ENCODE peak calls at places on chromosome 3, in ten cellular contexts. One of them, this sample, is unnamed.
A peak's percentile ranks its signal among the peaks of the same experiment; 100 is the strongest.

GRCh38 chr3:178206554-178206953 is 329.7 kb upstream of the KCNMB2 start:
- DNase-seq in fibroblast of lung: no peak
- DNase-seq in testis: no peak
- DNase-seq in left lung: no peak
- DNase-seq in body of pancreas: no peak
- DNase-seq in stomach: no peak
- DNase-seq in cardiac muscle cell: no peak
- DNase-seq in MM.1S: no peak
- DNase-seq in spleen: no peak
- DNase-seq in IMR-90: no peak
- DNase-seq in this sample: no peak

GRCh38 chr3:21703291-21703690 is 47.7 kb downstream of the ZNF385D start:
- DNase-seq in fibroblast of lung: no peak
- DNase-seq in testis: no peak
- DNase-seq in left lung: no peak
- DNase-seq in body of pancreas: no peak
- DNase-seq in stomach: no peak
- DNase-seq in cardiac muscle cell: no peak
- DNase-seq in MM.1S: no peak
- DNase-seq in spleen: no peak
- DNase-seq in IMR-90: no peak
- DNase-seq in this sample: no peak

GRCh38 chr3:158483701-158484100 is 87.3 kb upstream of the MLF1 start:
- DNase-seq in fibroblast of lung: no peak
- DNase-seq in testis: no peak
- DNase-seq in left lung: no peak
- DNase-seq in body of pancreas: no peak
- DNase-seq in stomach: no peak
- DNase-seq in cardiac muscle cell: no peak
- DNase-seq in MM.1S: no peak
- DNase-seq in spleen: no peak
- DNase-seq in IMR-90: no peak
- DNase-seq in this sample: peak; percentile 51

GRCh38 chr3:9028134-9028533 is 64.9 kb upstream of the RAD18 start:
- DNase-seq in fibroblast of lung: peak; percentile 77
- DNase-seq in testis: peak; percentile 94
- DNase-seq in left lung: peak; percentile 83
- DNase-seq in body of pancreas: peak; percentile 91
- DNase-seq in stomach: peak; percentile 96
- DNase-seq in cardiac muscle cell: peak; percentile 91
- DNase-seq in MM.1S: no peak
- DNase-seq in spleen: no peak
- DNase-seq in IMR-90: peak; percentile 35
- DNase-seq in this sample: peak; percentile 77

GRCh38 chr3:173685471-173685870 is 287.9 kb downstream of the NLGN1 start:
- DNase-seq in fibroblast of lung: no peak
- DNase-seq in testis: no peak
- DNase-seq in left lung: no peak
- DNase-seq in body of pancreas: no peak
- DNase-seq in stomach: no peak
- DNase-seq in cardiac muscle cell: no peak
- DNase-seq in MM.1S: no peak
- DNase-seq in spleen: no peak
- DNase-seq in IMR-90: no peak
- DNase-seq in this sample: no peak

GRCh38 chr3:53643757-53644156 is 149.3 kb downstream of the CACNA1D start:
- DNase-seq in fibroblast of lung: no peak
- DNase-seq in testis: no peak
- DNase-seq in left lung: no peak
- DNase-seq in body of pancreas: no peak
- DNase-seq in stomach: no peak
- DNase-seq in cardiac muscle cell: no peak
- DNase-seq in MM.1S: no peak
- DNase-seq in spleen: no peak
- DNase-seq in IMR-90: no peak
- DNase-seq in this sample: no peak

GRCh38 chr3:188234172-188234571 is 80.2 kb downstream of the LPP start:
- DNase-seq in fibroblast of lung: peak; percentile 86
- DNase-seq in testis: no peak
- DNase-seq in left lung: no peak
- DNase-seq in body of pancreas: no peak
- DNase-seq in stomach: no peak
- DNase-seq in cardiac muscle cell: no peak
- DNase-seq in MM.1S: no peak
- DNase-seq in spleen: no peak
- DNase-seq in IMR-90: peak; percentile 76
- DNase-seq in this sample: no peak

GRCh38 chr3:71926242-71926560 is 141.3 kb upstream of the PROK2 start:
- DNase-seq in fibroblast of lung: peak; percentile 12
- DNase-seq in testis: no peak
- DNase-seq in left lung: no peak
- DNase-seq in body of pancreas: peak; percentile 60
- DNase-seq in stomach: peak; percentile 51
- DNase-seq in cardiac muscle cell: peak; percentile 12
- DNase-seq in MM.1S: peak; percentile 39
- DNase-seq in spleen: no peak
- DNase-seq in IMR-90: peak; percentile 2
- DNase-seq in this sample: no peak

GRCh38 chr3:8458711-8459110 is 42.9 kb upstream of the LMCD1 start:
- DNase-seq in fibroblast of lung: peak; percentile 98
- DNase-seq in testis: no peak
- DNase-seq in left lung: peak; percentile 60
- DNase-seq in body of pancreas: no peak
- DNase-seq in stomach: no peak
- DNase-seq in cardiac muscle cell: peak; percentile 68
- DNase-seq in MM.1S: no peak
- DNase-seq in spleen: no peak
- DNase-seq in IMR-90: peak; percentile 95
- DNase-seq in this sample: no peak

GRCh38 chr3:127392146-127392470 is 104.3 kb upstream of the PRR20G start:
- DNase-seq in fibroblast of lung: no peak
- DNase-seq in testis: no peak
- DNase-seq in left lung: no peak
- DNase-seq in body of pancreas: no peak
- DNase-seq in stomach: no peak
- DNase-seq in cardiac muscle cell: no peak
- DNase-seq in MM.1S: no peak
- DNase-seq in spleen: peak; percentile 41
- DNase-seq in IMR-90: no peak
- DNase-seq in this sample: no peak

GRCh38 chr3:146701246-146701645 is 96.1 kb upstream of the PLSCR5 start:
- DNase-seq in fibroblast of lung: no peak
- DNase-seq in testis: no peak
- DNase-seq in left lung: no peak
- DNase-seq in body of pancreas: no peak
- DNase-seq in stomach: no peak
- DNase-seq in cardiac muscle cell: no peak
- DNase-seq in MM.1S: no peak
- DNase-seq in spleen: no peak
- DNase-seq in IMR-90: no peak
- DNase-seq in this sample: no peak

GRCh38 chr3:188940213-188940914 is 231.4 kb upstream of the TPRG1 start:
- DNase-seq in fibroblast of lung: no peak
- DNase-seq in testis: peak; percentile 46
- DNase-seq in left lung: no peak
- DNase-seq in body of pancreas: no peak
- DNase-seq in stomach: no peak
- DNase-seq in cardiac muscle cell: peak; percentile 52
- DNase-seq in MM.1S: no peak
- DNase-seq in spleen: no peak
- DNase-seq in IMR-90: no peak
- DNase-seq in this sample: no peak

GRCh38 chr3:133930341-133930933 is 34.8 kb upstream of the RAB6B start:
- DNase-seq in fibroblast of lung: peak; percentile 70
- DNase-seq in testis: peak; percentile 53
- DNase-seq in left lung: no peak
- DNase-seq in body of pancreas: no peak
- DNase-seq in stomach: no peak
- DNase-seq in cardiac muscle cell: peak; percentile 89
- DNase-seq in MM.1S: peak; percentile 46
- DNase-seq in spleen: peak; percentile 17
- DNase-seq in IMR-90: peak; percentile 81
- DNase-seq in this sample: peak; percentile 51
- TF ChIP-seq CTCF in fibroblast of lung: peak; percentile 87
- TF ChIP-seq CTCF in testis: peak; percentile 66
- TF ChIP-seq CTCF in left lung: peak; percentile 38
- TF ChIP-seq CTCF in body of pancreas: no peak
- TF ChIP-seq CTCF in stomach: no peak
- TF ChIP-seq CTCF in cardiac muscle cell: peak; percentile 76
- TF ChIP-seq CTCF in MM.1S: peak; percentile 52
- TF ChIP-seq CTCF in spleen: peak; percentile 51
- TF ChIP-seq CTCF in IMR-90: peak; percentile 89
- TF ChIP-seq CTCF in this sample: peak; percentile 84

GRCh38 chr3:172209333-172210321 is 170.2 kb downstream of the FNDC3B start:
- DNase-seq in fibroblast of lung: peak; percentile 22
- DNase-seq in testis: no peak
- DNase-seq in left lung: no peak
- DNase-seq in body of pancreas: peak; percentile 81
- DNase-seq in stomach: peak; percentile 80
- DNase-seq in cardiac muscle cell: no peak
- DNase-seq in MM.1S: no peak
- DNase-seq in spleen: peak; percentile 74
- DNase-seq in IMR-90: no peak
- DNase-seq in this sample: no peak

GRCh38 chr3:172211123-172211522 is 171.7 kb downstream of the FNDC3B start:
- DNase-seq in fibroblast of lung: no peak
- DNase-seq in testis: no peak
- DNase-seq in left lung: no peak
- DNase-seq in body of pancreas: no peak
- DNase-seq in stomach: no peak
- DNase-seq in cardiac muscle cell: no peak
- DNase-seq in MM.1S: no peak
- DNase-seq in spleen: no peak
- DNase-seq in IMR-90: peak; percentile 25
- DNase-seq in this sample: no peak

GRCh38 chr3:172208586-172209332 is 169.4 kb downstream of the FNDC3B start:
- DNase-seq in fibroblast of lung: peak; percentile 56
- DNase-seq in testis: no peak
- DNase-seq in left lung: no peak
- DNase-seq in body of pancreas: peak; percentile 13
- DNase-seq in stomach: no peak
- DNase-seq in cardiac muscle cell: no peak
- DNase-seq in MM.1S: no peak
- DNase-seq in spleen: peak; percentile 73
- DNase-seq in IMR-90: peak; percentile 28
- DNase-seq in this sample: no peak

GRCh38 chr3:172213168-172213567 is 173.8 kb downstream of the FNDC3B start:
- DNase-seq in fibroblast of lung: peak; percentile 89
- DNase-seq in testis: no peak
- DNase-seq in left lung: no peak
- DNase-seq in body of pancreas: no peak
- DNase-seq in stomach: no peak
- DNase-seq in cardiac muscle cell: peak; percentile 71
- DNase-seq in MM.1S: no peak
- DNase-seq in spleen: no peak
- DNase-seq in IMR-90: peak; percentile 81
- DNase-seq in this sample: no peak

DNA sequence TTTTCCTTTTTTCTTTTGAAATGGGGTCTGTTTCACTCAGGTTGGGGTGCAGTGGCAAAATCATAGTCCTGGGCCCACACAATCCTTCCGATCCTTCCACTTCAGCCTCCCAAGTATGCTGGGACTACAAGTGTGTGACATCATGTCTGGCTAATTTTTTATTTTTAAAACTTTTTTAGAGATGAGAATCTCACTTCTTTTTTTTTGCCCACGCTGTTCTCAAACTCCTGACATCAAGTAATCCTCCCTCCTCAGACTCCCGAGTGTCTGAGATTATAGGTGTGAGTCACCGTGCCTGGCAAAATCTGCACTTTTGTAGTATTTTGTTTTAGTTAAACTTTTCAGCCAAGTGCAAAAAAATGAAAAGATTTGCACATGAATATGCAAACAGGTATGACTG is 171.0 kb downstream of the FNDC3B start:
- DNase-seq in fibroblast of lung: peak; percentile 76
- DNase-seq in testis: no peak
- DNase-seq in left lung: no peak
- DNase-seq in body of pancreas: no peak
- DNase-seq in stomach: no peak
- DNase-seq in cardiac muscle cell: peak; percentile 46
- DNase-seq in MM.1S: no peak
- DNase-seq in spleen: no peak
- DNase-seq in IMR-90: peak; percentile 35
- DNase-seq in this sample: no peak
- H3K4me1 ChIP-seq in fibroblast of lung: no peaks in the 10 kb centered on the region
- H3K4me1 ChIP-seq in testis: peaks cover 14% of the 10 kb centered on the region
- H3K4me1 ChIP-seq in left lung: peaks cover 75% of the 10 kb centered on the region
- H3K4me1 ChIP-seq in body of pancreas: peaks cover 39% of the 10 kb centered on the region
- H3K4me1 ChIP-seq in stomach: peaks cover 7% of the 10 kb centered on the region
- H3K4me1 ChIP-seq in cardiac muscle cell: peaks cover 13% of the 10 kb centered on the region
- H3K4me1 ChIP-seq in MM.1S: peaks cover 10% of the 10 kb centered on the region
- H3K4me1 ChIP-seq in spleen: peaks cover 56% of the 10 kb centered on the region
- H3K4me1 ChIP-seq in IMR-90: peaks cover 15% of the 10 kb centered on the region
- H3K4me1 ChIP-seq in this sample: no peaks in the 10 kb centered on the region

DNA sequence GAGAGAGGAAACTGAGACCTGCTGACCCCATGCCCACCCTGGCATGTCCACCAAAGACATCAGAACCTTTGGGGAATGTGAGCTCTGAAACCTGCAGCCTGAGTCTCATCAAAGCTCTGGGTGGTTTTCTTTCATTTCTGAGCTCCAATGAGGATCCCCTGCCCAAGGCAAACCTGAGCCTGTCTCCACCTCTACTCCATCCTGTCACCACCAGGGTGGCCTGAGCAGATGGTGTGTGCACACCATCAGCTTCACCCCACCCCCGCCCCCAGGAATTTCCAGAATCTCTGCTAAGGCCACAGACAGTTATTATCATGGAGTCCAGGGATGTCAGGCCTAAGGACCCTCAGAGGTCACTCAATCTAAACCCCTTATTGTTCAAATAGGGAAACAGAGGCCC is 1.3 kb downstream of the XIRP1 start:
- DNase-seq in fibroblast of lung: no peak
- DNase-seq in testis: no peak
- DNase-seq in left lung: no peak
- DNase-seq in body of pancreas: no peak
- DNase-seq in stomach: no peak
- DNase-seq in cardiac muscle cell: no peak
- DNase-seq in MM.1S: peak; percentile 73
- DNase-seq in spleen: no peak
- DNase-seq in IMR-90: no peak
- DNase-seq in this sample: no peak
- H3K4me3 ChIP-seq in fibroblast of lung: no peak overlapping the region
- H3K4me3 ChIP-seq in testis: no peak overlapping the region
- H3K4me3 ChIP-seq in left lung: no peak overlapping the region
- H3K4me3 ChIP-seq in body of pancreas: no peak overlapping the region
- H3K4me3 ChIP-seq in stomach: no peak overlapping the region
- H3K4me3 ChIP-seq in cardiac muscle cell: peak overlapping the region; percentile 61
- H3K4me3 ChIP-seq in MM.1S: no peak overlapping the region
- H3K4me3 ChIP-seq in spleen: no peak overlapping the region
- H3K4me3 ChIP-seq in IMR-90: no peak overlapping the region
- H3K4me3 ChIP-seq in this sample: no peak overlapping the region

DNA sequence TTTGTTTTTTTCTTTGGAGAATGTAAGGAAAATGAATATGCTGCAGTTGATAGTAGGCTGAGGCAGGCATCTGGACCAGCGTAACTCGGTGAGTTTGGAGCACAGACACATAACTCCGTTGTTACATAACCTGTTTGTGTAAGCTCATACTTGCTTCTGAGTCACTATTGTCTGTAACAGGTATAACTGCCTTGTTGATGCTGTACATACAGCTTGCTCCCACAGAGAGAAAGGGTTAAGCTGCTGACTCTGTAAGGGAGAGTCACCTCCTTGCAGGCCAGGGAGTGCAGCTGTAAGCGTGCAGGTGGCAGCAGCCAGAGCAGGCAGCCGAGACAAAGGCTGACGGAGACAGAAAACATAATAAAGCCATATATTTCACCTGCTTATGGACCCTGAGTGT is 20.4 kb downstream of the RETNLB start:
- DNase-seq in fibroblast of lung: no peak
- DNase-seq in testis: no peak
- DNase-seq in left lung: no peak
- DNase-seq in body of pancreas: no peak
- DNase-seq in stomach: no peak
- DNase-seq in cardiac muscle cell: no peak
- DNase-seq in MM.1S: no peak
- DNase-seq in spleen: no peak
- DNase-seq in IMR-90: no peak
- DNase-seq in this sample: no peak
- TF ChIP-seq CTCF in fibroblast of lung: no peak
- TF ChIP-seq CTCF in testis: no peak
- TF ChIP-seq CTCF in left lung: no peak
- TF ChIP-seq CTCF in body of pancreas: no peak
- TF ChIP-seq CTCF in stomach: no peak
- TF ChIP-seq CTCF in cardiac muscle cell: no peak
- TF ChIP-seq CTCF in MM.1S: no peak
- TF ChIP-seq CTCF in spleen: no peak
- TF ChIP-seq CTCF in IMR-90: no peak
- TF ChIP-seq CTCF in this sample: no peak